ENCODE peak calls at places on chromosomes 1 and 21, in eight cellular contexts. One of them, this sample, is unnamed.

GRCh38 chr1:91795601-91796389 is 90.2 kb downstream of the TGFBR3 start:
- DNase-seq in left ventricle myocardium superior: no peak
- DNase-seq in T-cell: no peak
- DNase-seq in iPS DF 6.9: no peak
- DNase-seq in hippocampal formation: no peak
- DNase-seq in NCI-H69: no peak
- DNase-seq in H54: no peak
- DNase-seq in GM13976: no peak
- DNase-seq in this sample: peak

GRCh38 chr1:81921851-81922462 is 121.2 kb downstream of the ADGRL2 start:
- DNase-seq in left ventricle myocardium superior: no peak
- DNase-seq in T-cell: no peak
- DNase-seq in iPS DF 6.9: no peak
- DNase-seq in hippocampal formation: no peak
- DNase-seq in NCI-H69: no peak
- DNase-seq in H54: peak
- DNase-seq in GM13976: no peak
- DNase-seq in this sample: no peak

GRCh38 chr1:111989531-111990025 is at the start of gene KCND3:
- DNase-seq in left ventricle myocardium superior: peak
- DNase-seq in T-cell: no peak
- DNase-seq in iPS DF 6.9: no peak
- DNase-seq in hippocampal formation: peak
- DNase-seq in NCI-H69: peak
- DNase-seq in H54: no peak
- DNase-seq in GM13976: peak
- DNase-seq in this sample: no peak

GRCh38 chr1:60063561-60063960 is 10.0 kb downstream of the C1orf87 start:
- DNase-seq in left ventricle myocardium superior: no peak
- DNase-seq in T-cell: no peak
- DNase-seq in iPS DF 6.9: no peak
- DNase-seq in hippocampal formation: no peak
- DNase-seq in NCI-H69: no peak
- DNase-seq in H54: no peak
- DNase-seq in GM13976: no peak
- DNase-seq in this sample: no peak

GRCh38 chr1:234851450-234852438 is 241.8 kb upstream of the IRF2BP2 start:
- DNase-seq in left ventricle myocardium superior: no peak
- DNase-seq in T-cell: no peak
- DNase-seq in iPS DF 6.9: no peak
- DNase-seq in hippocampal formation: no peak
- DNase-seq in NCI-H69: peak
- DNase-seq in H54: peak
- DNase-seq in GM13976: peak
- DNase-seq in this sample: peak

GRCh38 chr1:89602871-89603404 is 30.0 kb upstream of the LRRC8C start:
- DNase-seq in left ventricle myocardium superior: no peak
- DNase-seq in T-cell: no peak
- DNase-seq in iPS DF 6.9: no peak
- DNase-seq in hippocampal formation: no peak
- DNase-seq in NCI-H69: no peak
- DNase-seq in H54: no peak
- DNase-seq in GM13976: no peak
- DNase-seq in this sample: no peak

GRCh38 chr1:33512612-33513011 is 40.2 kb downstream of the ZSCAN20 start:
- DNase-seq in left ventricle myocardium superior: no peak
- DNase-seq in T-cell: no peak
- DNase-seq in iPS DF 6.9: no peak
- DNase-seq in hippocampal formation: no peak
- DNase-seq in NCI-H69: no peak
- DNase-seq in H54: no peak
- DNase-seq in GM13976: no peak
- DNase-seq in this sample: peak

GRCh38 chr1:32980080-32980479 is 15.5 kb upstream of the RNF19B start:
- DNase-seq in left ventricle myocardium superior: no peak
- DNase-seq in T-cell: no peak
- DNase-seq in iPS DF 6.9: no peak
- DNase-seq in hippocampal formation: no peak
- DNase-seq in NCI-H69: no peak
- DNase-seq in H54: no peak
- DNase-seq in GM13976: no peak
- DNase-seq in this sample: no peak

GRCh38 chr1:12171206-12172041 is 4.6 kb downstream of the TNFRSF1B start:
- DNase-seq in left ventricle myocardium superior: no peak
- DNase-seq in T-cell: no peak
- DNase-seq in iPS DF 6.9: no peak
- DNase-seq in hippocampal formation: no peak
- DNase-seq in NCI-H69: no peak
- DNase-seq in H54: no peak
- DNase-seq in GM13976: no peak
- DNase-seq in this sample: no peak

GRCh38 chr1:74689800-74690696 is 16.5 kb upstream of the ERICH3 start:
- DNase-seq in left ventricle myocardium superior: no peak
- DNase-seq in T-cell: no peak
- DNase-seq in iPS DF 6.9: peak
- DNase-seq in hippocampal formation: peak
- DNase-seq in NCI-H69: peak
- DNase-seq in H54: no peak
- DNase-seq in GM13976: no peak
- DNase-seq in this sample: peak

GRCh38 chr1:197469620-197470210 is 201.7 kb downstream of the CRB1 start:
- DNase-seq in left ventricle myocardium superior: no peak
- DNase-seq in T-cell: no peak
- DNase-seq in iPS DF 6.9: no peak
- DNase-seq in hippocampal formation: no peak
- DNase-seq in NCI-H69: peak
- DNase-seq in H54: no peak
- DNase-seq in GM13976: no peak
- DNase-seq in this sample: no peak

GRCh38 chr1:9350011-9350907 is 57.6 kb downstream of the SPSB1 start:
- DNase-seq in left ventricle myocardium superior: peak
- DNase-seq in T-cell: no peak
- DNase-seq in iPS DF 6.9: no peak
- DNase-seq in hippocampal formation: no peak
- DNase-seq in NCI-H69: no peak
- DNase-seq in H54: peak
- DNase-seq in GM13976: no peak
- DNase-seq in this sample: peak

GRCh38 chr1:56577859-56578663 is 1.3 kb downstream of the PLPP3 start:
- DNase-seq in left ventricle myocardium superior: peak
- DNase-seq in T-cell: no peak
- DNase-seq in iPS DF 6.9: no peak
- DNase-seq in hippocampal formation: no peak
- DNase-seq in NCI-H69: peak
- DNase-seq in H54: peak
- DNase-seq in GM13976: peak
- DNase-seq in this sample: peak

GRCh38 chr1:110211503-110212164 is 1.5 kb downstream of the KCNC4 start:
- DNase-seq in left ventricle myocardium superior: no peak
- DNase-seq in T-cell: no peak
- DNase-seq in iPS DF 6.9: no peak
- DNase-seq in hippocampal formation: no peak
- DNase-seq in NCI-H69: no peak
- DNase-seq in H54: no peak
- DNase-seq in GM13976: no peak
- DNase-seq in this sample: no peak

GRCh38 chr1:174039069-174039468 is 16.9 kb upstream of the RC3H1 start:
- DNase-seq in left ventricle myocardium superior: no peak
- DNase-seq in T-cell: no peak
- DNase-seq in iPS DF 6.9: no peak
- DNase-seq in hippocampal formation: no peak
- DNase-seq in NCI-H69: no peak
- DNase-seq in H54: no peak
- DNase-seq in GM13976: no peak
- DNase-seq in this sample: peak

GRCh38 chr1:88504601-88505000 is 179.5 kb upstream of the PKN2 start:
- DNase-seq in left ventricle myocardium superior: no peak
- DNase-seq in T-cell: no peak
- DNase-seq in iPS DF 6.9: no peak
- DNase-seq in hippocampal formation: no peak
- DNase-seq in NCI-H69: no peak
- DNase-seq in H54: no peak
- DNase-seq in GM13976: no peak
- DNase-seq in this sample: no peak

GRCh38 chr1:165129568-165130164 is 226.8 kb downstream of the LMX1A start:
- DNase-seq in left ventricle myocardium superior: peak
- DNase-seq in T-cell: no peak
- DNase-seq in iPS DF 6.9: peak
- DNase-seq in hippocampal formation: peak
- DNase-seq in NCI-H69: peak
- DNase-seq in H54: peak
- DNase-seq in GM13976: peak
- DNase-seq in this sample: peak

GRCh38 chr1:904271-904950 is 19.3 kb upstream of the SAMD11 start:
- DNase-seq in left ventricle myocardium superior: peak
- DNase-seq in T-cell: peak
- DNase-seq in iPS DF 6.9: no peak
- DNase-seq in hippocampal formation: peak
- DNase-seq in NCI-H69: peak
- DNase-seq in H54: peak
- DNase-seq in GM13976: peak
- DNase-seq in this sample: peak

GRCh38 chr1:210359255-210359654 is 30.6 kb downstream of the HHAT start:
- DNase-seq in left ventricle myocardium superior: no peak
- DNase-seq in T-cell: no peak
- DNase-seq in iPS DF 6.9: no peak
- DNase-seq in hippocampal formation: no peak
- DNase-seq in NCI-H69: no peak
- DNase-seq in H54: no peak
- DNase-seq in GM13976: no peak
- DNase-seq in this sample: no peak

GRCh38 chr1:172533511-172534116 is 664 bp downstream of the SUCO start:
- DNase-seq in left ventricle myocardium superior: no peak
- DNase-seq in T-cell: peak
- DNase-seq in iPS DF 6.9: no peak
- DNase-seq in hippocampal formation: no peak
- DNase-seq in NCI-H69: peak
- DNase-seq in H54: peak
- DNase-seq in GM13976: no peak
- DNase-seq in this sample: peak

GRCh38 chr21:43600642-43601397 is 58.5 kb downstream of the HSF2BP start:
- DNase-seq in left ventricle myocardium superior: no peak
- DNase-seq in T-cell: no peak
- DNase-seq in iPS DF 6.9: no peak
- DNase-seq in hippocampal formation: no peak
- DNase-seq in NCI-H69: peak
- DNase-seq in H54: peak
- DNase-seq in GM13976: no peak
- DNase-seq in this sample: peak

GRCh38 chr1:33955101-33955500 is 91.2 kb downstream of the HMGB4 start:
- DNase-seq in left ventricle myocardium superior: no peak
- DNase-seq in T-cell: no peak
- DNase-seq in iPS DF 6.9: no peak
- DNase-seq in hippocampal formation: no peak
- DNase-seq in NCI-H69: no peak
- DNase-seq in H54: no peak
- DNase-seq in GM13976: no peak
- DNase-seq in this sample: no peak

GRCh38 chr1:8097077-8097799 is 71.1 kb upstream of the ERRFI1 start:
- DNase-seq in left ventricle myocardium superior: no peak
- DNase-seq in T-cell: no peak
- DNase-seq in iPS DF 6.9: no peak
- DNase-seq in hippocampal formation: no peak
- DNase-seq in NCI-H69: peak
- DNase-seq in H54: no peak
- DNase-seq in GM13976: peak
- DNase-seq in this sample: peak

GRCh38 chr1:54922921-54923421 is 36.0 kb upstream of the DHCR24 start:
- DNase-seq in left ventricle myocardium superior: peak
- DNase-seq in T-cell: no peak
- DNase-seq in iPS DF 6.9: no peak
- DNase-seq in hippocampal formation: no peak
- DNase-seq in NCI-H69: no peak
- DNase-seq in H54: no peak
- DNase-seq in GM13976: no peak
- DNase-seq in this sample: no peak

GRCh38 chr1:37474697-37475379 is 458 bp downstream of the ZC3H12A start:
- DNase-seq in left ventricle myocardium superior: peak
- DNase-seq in T-cell: no peak
- DNase-seq in iPS DF 6.9: no peak
- DNase-seq in hippocampal formation: no peak
- DNase-seq in NCI-H69: peak
- DNase-seq in H54: no peak
- DNase-seq in GM13976: peak
- DNase-seq in this sample: peak

GRCh38 chr1:234683856-234684632 is 74.1 kb upstream of the IRF2BP2 start:
- DNase-seq in left ventricle myocardium superior: peak
- DNase-seq in T-cell: no peak
- DNase-seq in iPS DF 6.9: peak
- DNase-seq in hippocampal formation: no peak
- DNase-seq in NCI-H69: peak
- DNase-seq in H54: peak
- DNase-seq in GM13976: no peak
- DNase-seq in this sample: peak

GRCh38 chr1:204341380-204341779 is 18.3 kb downstream of the PLEKHA6 start:
- DNase-seq in left ventricle myocardium superior: no peak
- DNase-seq in T-cell: no peak
- DNase-seq in iPS DF 6.9: no peak
- DNase-seq in hippocampal formation: no peak
- DNase-seq in NCI-H69: peak
- DNase-seq in H54: no peak
- DNase-seq in GM13976: no peak
- DNase-seq in this sample: no peak

GRCh38 chr1:29753771-29754607 is 517.7 kb downstream of the PTPRU start:
- DNase-seq in left ventricle myocardium superior: no peak
- DNase-seq in T-cell: no peak
- DNase-seq in iPS DF 6.9: no peak
- DNase-seq in hippocampal formation: no peak
- DNase-seq in NCI-H69: peak
- DNase-seq in H54: no peak
- DNase-seq in GM13976: no peak
- DNase-seq in this sample: no peak

GRCh38 chr1:91872560-91873081 is 13.3 kb downstream of the TGFBR3 start:
- DNase-seq in left ventricle myocardium superior: no peak
- DNase-seq in T-cell: no peak
- DNase-seq in iPS DF 6.9: no peak
- DNase-seq in hippocampal formation: no peak
- DNase-seq in NCI-H69: peak
- DNase-seq in H54: no peak
- DNase-seq in GM13976: no peak
- DNase-seq in this sample: peak

GRCh38 chr1:168408531-168409242 is 128.0 kb downstream of the TBX19 start:
- DNase-seq in left ventricle myocardium superior: no peak
- DNase-seq in T-cell: no peak
- DNase-seq in iPS DF 6.9: no peak
- DNase-seq in hippocampal formation: no peak
- DNase-seq in NCI-H69: peak
- DNase-seq in H54: peak
- DNase-seq in GM13976: peak
- DNase-seq in this sample: peak

GRCh38 chr1:29762635-29763034 is 526.3 kb downstream of the PTPRU start:
- DNase-seq in left ventricle myocardium superior: no peak
- DNase-seq in T-cell: no peak
- DNase-seq in iPS DF 6.9: no peak
- DNase-seq in hippocampal formation: no peak
- DNase-seq in NCI-H69: no peak
- DNase-seq in H54: no peak
- DNase-seq in GM13976: no peak
- DNase-seq in this sample: no peak

GRCh38 chr1:6870086-6870485 is 84.8 kb downstream of the CAMTA1 start:
- DNase-seq in left ventricle myocardium superior: no peak
- DNase-seq in T-cell: no peak
- DNase-seq in iPS DF 6.9: no peak
- DNase-seq in hippocampal formation: no peak
- DNase-seq in NCI-H69: no peak
- DNase-seq in H54: no peak
- DNase-seq in GM13976: no peak
- DNase-seq in this sample: no peak

GRCh38 chr1:8427493-8427892 is 109.6 kb downstream of the SLC45A1 start:
- DNase-seq in left ventricle myocardium superior: no peak
- DNase-seq in T-cell: no peak
- DNase-seq in iPS DF 6.9: no peak
- DNase-seq in hippocampal formation: no peak
- DNase-seq in NCI-H69: no peak
- DNase-seq in H54: no peak
- DNase-seq in GM13976: peak
- DNase-seq in this sample: no peak

GRCh38 chr1:234437423-234438171 is 41.4 kb downstream of the TARBP1 start:
- DNase-seq in left ventricle myocardium superior: peak
- DNase-seq in T-cell: no peak
- DNase-seq in iPS DF 6.9: no peak
- DNase-seq in hippocampal formation: no peak
- DNase-seq in NCI-H69: peak
- DNase-seq in H54: no peak
- DNase-seq in GM13976: no peak
- DNase-seq in this sample: no peak

This sample was measured in PC-3.